ENCODE peak calls at places on chromosomes 4 and X, in ten cellular contexts. Z, A, O, K, N, S, Q, U, Y and M are unnamed samples.

GRCh38 chrX:154458954-154459829 is 1.1 kb downstream of the PLXNA3 start:
- DNase-seq in Z (peak), A (peak), O (peak), K (no peak), N (no peak), S (no peak), Q (no peak), U (no peak), Y (peak), M (no peak)

GRCh38 chr4:102614801-102615200 is 113.6 kb downstream of the NFKB1 start:
- DNase-seq in Z (no peak), A (peak), O (no peak), K (no peak), N (no peak), S (no peak), Q (no peak), U (no peak), Y (no peak), M (no peak)

GRCh38 chrX:150348365-150348764 is 14.8 kb upstream of the MAMLD1 start:
- DNase-seq in Z (peak), A (peak), O (peak), K (no peak), N (no peak), S (no peak), Q (no peak), U (no peak), Y (no peak), M (no peak)

GRCh38 chr4:41119867-41120295 is 94.5 kb downstream of the APBB2 start:
- DNase-seq in Z (no peak), A (no peak), O (no peak), K (no peak), N (no peak), S (peak), Q (no peak), U (no peak), Y (no peak), M (peak)

GRCh38 chrX:155048997-155049619 is 21.8 kb downstream of the CMC4 start:
- DNase-seq in Z (peak), A (peak), O (peak), K (peak), N (no peak), S (peak), Q (peak), U (no peak), Y (peak), M (no peak)

GRCh38 chrX:120350458-120351138 is 11.3 kb upstream of the ATP1B4 start:
- DNase-seq in Z (no peak), A (no peak), O (no peak), K (no peak), N (no peak), S (no peak), Q (no peak), U (no peak), Y (no peak), M (no peak)

GRCh38 chrX:68676340-68676739 is 28.9 kb downstream of the STARD8 start:
- DNase-seq in Z (no peak), A (no peak), O (no peak), K (no peak), N (no peak), S (no peak), Q (no peak), U (no peak), Y (no peak), M (no peak)

GRCh38 chrX:153319295-153319694 is 2.3 kb downstream of the PNMA6F start:
- DNase-seq in Z (no peak), A (no peak), O (no peak), K (no peak), N (no peak), S (no peak), Q (no peak), U (no peak), Y (no peak), M (no peak)

GRCh38 chr4:23373269-23373668 is 516.6 kb downstream of the PPARGC1A start:
- DNase-seq in Z (peak), A (peak), O (no peak), K (peak), N (no peak), S (no peak), Q (no peak), U (no peak), Y (peak), M (no peak)

GRCh38 chr4:6560416-6561172 is 14.4 kb upstream of the MAN2B2 start:
- DNase-seq in Z (no peak), A (no peak), O (peak), K (peak), N (no peak), S (peak), Q (no peak), U (no peak), Y (no peak), M (no peak)

GRCh38 chr4:41880840-41881831 is 54.1 kb upstream of the TMEM33 start:
- DNase-seq in Z (no peak), A (peak), O (peak), K (no peak), N (no peak), S (peak), Q (no peak), U (no peak), Y (no peak), M (no peak)

GRCh38 chrX:28591542-28591941 is 4.3 kb downstream of the IL1RAPL1 start:
- DNase-seq in Z (peak), A (no peak), O (no peak), K (no peak), N (no peak), S (no peak), Q (no peak), U (no peak), Y (no peak), M (no peak)

GRCh38 chr4:6926681-6927478 is 17.3 kb downstream of the TBC1D14 start:
- DNase-seq in Z (no peak), A (peak), O (no peak), K (peak), N (peak), S (no peak), Q (no peak), U (peak), Y (peak), M (no peak)

GRCh38 chr4:7526929-7527535 is 92.3 kb upstream of the PSAPL1 start:
- DNase-seq in Z (no peak), A (no peak), O (no peak), K (no peak), N (no peak), S (peak), Q (no peak), U (no peak), Y (no peak), M (no peak)

GRCh38 chr4:2071252-2071911 is 12.3 kb downstream of the NAT8L start:
- DNase-seq in Z (no peak), A (peak), O (no peak), K (no peak), N (no peak), S (peak), Q (no peak), U (peak), Y (no peak), M (no peak)
- H3K27ac ChIP-seq in Z (no peak), A (peak), O (no peak), K (no peak), N (no peak), S (no peak), Q (peak), U (no peak), Y (no peak), M (no peak)

DNA sequence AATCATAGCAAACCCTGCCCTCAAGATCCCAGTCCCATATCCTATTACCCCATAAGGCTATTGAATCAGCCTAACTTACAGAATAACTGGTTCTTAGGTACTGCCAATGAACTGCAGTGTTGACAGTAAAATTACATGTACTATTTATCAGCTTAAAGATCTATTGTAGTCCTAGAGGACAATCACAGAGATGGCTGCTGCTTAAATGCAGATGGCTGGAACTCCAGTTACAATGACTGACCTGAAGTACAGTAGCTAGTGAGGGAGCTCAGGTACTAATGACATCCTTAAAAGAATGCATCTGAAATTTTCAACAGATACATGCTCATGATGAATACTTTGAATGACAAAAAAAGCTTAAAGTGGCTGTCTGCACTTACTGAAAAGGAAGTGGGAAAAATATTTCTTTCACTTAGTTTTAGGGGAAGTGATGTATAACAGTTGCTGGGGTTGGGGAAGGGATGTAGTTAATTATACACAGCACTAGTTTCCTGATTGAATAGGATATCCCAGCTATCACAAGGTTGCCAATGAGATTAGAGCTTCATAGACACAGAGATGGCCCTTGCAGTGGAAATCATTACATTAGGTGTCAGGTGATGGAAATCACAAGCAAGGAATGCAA is 42.0 kb downstream of the USP26 start:
- DNase-seq in Z (peak), A (no peak), O (no peak), K (no peak), N (no peak), S (no peak), Q (no peak), U (no peak), Y (no peak), M (no peak)
- H3K27ac ChIP-seq in Z (peak), A (no peak), O (no peak), K (no peak), N (no peak), S (no peak), Q (no peak), U (no peak), Y (no peak), M (no peak)

DNA sequence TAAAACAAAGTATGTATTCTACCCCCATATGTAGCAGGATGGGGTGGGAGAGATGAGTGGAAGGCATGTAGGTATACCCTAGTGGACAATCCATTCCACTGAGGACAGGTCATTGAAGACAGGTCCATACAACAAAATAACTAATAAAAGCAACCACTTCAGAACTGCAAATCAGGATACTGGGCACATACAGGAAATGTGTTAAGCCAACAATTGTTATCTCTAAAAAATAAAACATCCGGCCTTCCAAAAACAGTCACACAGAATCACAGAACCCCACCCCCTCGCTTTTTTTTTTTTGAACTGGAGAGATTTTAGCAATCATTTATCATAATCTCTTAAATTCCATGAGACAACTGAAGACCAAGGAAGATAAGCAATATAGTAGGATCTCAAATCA is 112.9 kb downstream of the FRYL start:
- DNase-seq in Z (no peak), A (no peak), O (no peak), K (no peak), N (no peak), S (no peak), Q (no peak), U (no peak), Y (no peak), M (no peak)
- H3K27ac ChIP-seq in Z (no peak), A (no peak), O (no peak), K (no peak), N (no peak), S (no peak), Q (no peak), U (no peak), Y (peak), M (no peak)

GRCh38 chrX:24151513-24151912 is 2.0 kb downstream of the ZFX start:
- DNase-seq in Z (no peak), A (no peak), O (peak), K (no peak), N (no peak), S (no peak), Q (no peak), U (no peak), Y (no peak), M (no peak)
- H3K27ac ChIP-seq in Z (no peak), A (no peak), O (peak), K (no peak), N (peak), S (peak), Q (no peak), U (peak), Y (peak), M (peak)

DNA sequence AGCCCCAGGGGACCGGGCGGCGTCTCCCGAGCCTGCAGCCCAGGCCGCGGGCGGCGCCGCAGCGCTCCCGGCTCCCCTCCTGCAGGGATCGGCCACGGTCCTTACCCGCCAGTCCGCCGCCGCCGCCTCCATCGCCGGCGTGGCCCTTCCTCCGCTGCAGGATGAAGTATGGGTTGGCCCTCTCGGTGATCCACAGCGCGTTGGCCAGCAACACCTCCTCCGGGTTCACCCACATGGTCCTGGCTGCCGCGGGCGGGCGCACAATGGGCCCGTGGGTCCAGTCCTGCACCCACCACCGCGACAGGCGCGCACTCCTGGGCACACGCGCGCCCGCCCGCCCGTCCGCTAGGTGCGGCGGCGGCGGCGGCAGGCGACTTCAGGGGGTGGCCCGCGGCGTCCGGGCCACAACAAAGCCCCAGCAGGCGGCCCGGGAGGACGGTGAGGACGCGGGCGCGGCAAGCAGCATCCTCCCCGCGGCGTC is 334 bp downstream of the TBC1D9 start:
- DNase-seq in Z (no peak), A (peak), O (peak), K (peak), N (peak), S (peak), Q (no peak), U (peak), Y (no peak), M (peak)
- H3K27ac ChIP-seq in Z (no peak), A (peak), O (peak), K (peak), N (peak), S (peak), Q (peak), U (peak), Y (peak), M (peak)

GRCh38 chr4:52883183-52883621 is 21.1 kb downstream of the RASL11B start:
- DNase-seq in Z (peak), A (peak), O (no peak), K (no peak), N (no peak), S (no peak), Q (no peak), U (no peak), Y (no peak), M (no peak)
- H3K27ac ChIP-seq in Z (no peak), A (peak), O (no peak), K (no peak), N (no peak), S (no peak), Q (no peak), U (no peak), Y (no peak), M (no peak)

GRCh38 chr4:153296424-153296823 is 48.1 kb upstream of the MND1 start:
- DNase-seq in Z (no peak), A (no peak), O (peak), K (peak), N (no peak), S (no peak), Q (no peak), U (peak), Y (peak), M (no peak)

GRCh38 chr4:153292897-153293674 is 51.4 kb upstream of the MND1 start:
- DNase-seq in Z (no peak), A (no peak), O (no peak), K (no peak), N (no peak), S (no peak), Q (no peak), U (no peak), Y (no peak), M (no peak)

GRCh38 chr4:153295131-153295755 is 49.2 kb upstream of the MND1 start:
- DNase-seq in Z (no peak), A (no peak), O (no peak), K (no peak), N (no peak), S (peak), Q (no peak), U (no peak), Y (no peak), M (no peak)

GRCh38 chr4:153293675-153294057 is 50.8 kb upstream of the MND1 start:
- DNase-seq in Z (no peak), A (no peak), O (no peak), K (no peak), N (no peak), S (no peak), Q (no peak), U (no peak), Y (no peak), M (no peak)

DNA sequence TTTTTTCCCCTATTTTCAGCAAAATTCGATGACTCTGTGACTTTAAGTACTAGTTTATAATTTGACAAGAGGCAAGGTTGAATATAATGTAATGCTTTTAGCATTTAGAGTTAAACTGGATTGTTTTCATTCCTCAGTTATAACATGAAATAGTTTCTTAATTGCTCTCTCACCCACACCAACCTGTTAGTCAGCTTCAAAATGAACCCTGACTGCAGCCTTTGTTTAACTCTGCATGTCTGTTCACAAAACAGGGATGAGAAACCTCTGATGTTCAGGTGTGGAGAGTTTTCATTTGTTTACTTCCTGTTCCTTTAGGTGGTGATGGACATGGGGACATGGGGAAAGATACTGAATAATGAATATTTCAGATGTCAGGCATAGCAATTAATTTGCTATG is 49.9 kb upstream of the MND1 start:
- DNase-seq in Z (peak), A (no peak), O (peak), K (peak), N (no peak), S (no peak), Q (no peak), U (no peak), Y (no peak), M (no peak)
- H3K27ac ChIP-seq in Z (no peak), A (no peak), O (no peak), K (no peak), N (no peak), S (no peak), Q (no peak), U (no peak), Y (no peak), M (no peak)

GRCh38 chr4:174119818-174120217 is 163.6 kb downstream of the FBXO8 start:
- DNase-seq in Z (no peak), A (no peak), O (peak), K (no peak), N (no peak), S (no peak), Q (no peak), U (no peak), Y (no peak), M (no peak)
- H3K27ac ChIP-seq in Z (no peak), A (no peak), O (peak), K (no peak), N (no peak), S (no peak), Q (no peak), U (no peak), Y (no peak), M (no peak)

GRCh38 chr4:168241953-168242352 is 76.6 kb downstream of the DDX60 start:
- DNase-seq in Z (no peak), A (no peak), O (no peak), K (no peak), N (no peak), S (no peak), Q (no peak), U (no peak), Y (no peak), M (no peak)

GRCh38 chr4:168248311-168248710 is 70.2 kb downstream of the DDX60 start:
- DNase-seq in Z (no peak), A (no peak), O (no peak), K (no peak), N (no peak), S (no peak), Q (no peak), U (no peak), Y (no peak), M (no peak)

GRCh38 chr4:168247603-168248002 is 70.9 kb downstream of the DDX60 start:
- DNase-seq in Z (no peak), A (no peak), O (no peak), K (no peak), N (no peak), S (no peak), Q (no peak), U (no peak), Y (no peak), M (no peak)
- H3K27ac ChIP-seq in Z (no peak), A (no peak), O (no peak), K (no peak), N (no peak), S (no peak), Q (no peak), U (no peak), Y (no peak), M (no peak)